ENCODE peak calls at places on chromosomes 1 and 21, in eight cellular contexts. One of them, this sample, is unnamed.
A peak's percentile ranks its signal among the peaks of the same experiment; 100 is the strongest.

GRCh38 chr1:107964397-107965111 is 426 bp downstream of the VAV3 start:
- DNase-seq in AG10803: peak; percentile 3
- DNase-seq in hippocampal formation: no peak
- DNase-seq in HuH-7: no peak
- DNase-seq in sigmoid colon: no peak
- DNase-seq in effector memory CD8-positive, alpha-beta T cell: peak; percentile 36
- DNase-seq in activated T-helper 9 cell treated with anti-CD3 and anti-CD28 coated beads, Interleukin-2, amount 50 U/mL, for 16 hours: no peak
- DNase-seq in cardiac fibroblast: peak; percentile 13
- DNase-seq in this sample: peak; percentile 21

GRCh38 chr1:55035904-55036303 is 3.4 kb upstream of the PCSK9 start:
- DNase-seq in AG10803: no peak
- DNase-seq in effector memory CD8-positive, alpha-beta T cell: no peak
- DNase-seq in hippocampal formation: no peak
- DNase-seq in cardiac fibroblast: no peak
- DNase-seq in HuH-7: peak; percentile 71
- DNase-seq in sigmoid colon: no peak
- DNase-seq in activated T-helper 9 cell treated with anti-CD3 and anti-CD28 coated beads, Interleukin-2, amount 50 U/mL, for 16 hours: no peak
- DNase-seq in this sample: no peak

GRCh38 chr1:79785964-79786363 is 779.4 kb upstream of the ADGRL4 start:
- DNase-seq in AG10803: no peak
- DNase-seq in sigmoid colon: no peak
- DNase-seq in activated T-helper 9 cell treated with anti-CD3 and anti-CD28 coated beads, Interleukin-2, amount 50 U/mL, for 16 hours: no peak
- DNase-seq in HuH-7: no peak
- DNase-seq in cardiac fibroblast: no peak
- DNase-seq in effector memory CD8-positive, alpha-beta T cell: no peak
- DNase-seq in hippocampal formation: no peak
- DNase-seq in this sample: no peak

GRCh38 chr21:17640821-17641220 is 28.1 kb upstream of the BTG3 start:
- DNase-seq in sigmoid colon: no peak
- DNase-seq in cardiac fibroblast: no peak
- DNase-seq in effector memory CD8-positive, alpha-beta T cell: no peak
- DNase-seq in activated T-helper 9 cell treated with anti-CD3 and anti-CD28 coated beads, Interleukin-2, amount 50 U/mL, for 16 hours: no peak
- DNase-seq in AG10803: no peak
- DNase-seq in hippocampal formation: no peak
- DNase-seq in HuH-7: no peak
- DNase-seq in this sample: no peak

GRCh38 chr1:64848136-64848535 is 103.3 kb downstream of the RAVER2 start:
- DNase-seq in AG10803: no peak
- DNase-seq in effector memory CD8-positive, alpha-beta T cell: no peak
- DNase-seq in cardiac fibroblast: no peak
- DNase-seq in activated T-helper 9 cell treated with anti-CD3 and anti-CD28 coated beads, Interleukin-2, amount 50 U/mL, for 16 hours: no peak
- DNase-seq in HuH-7: no peak
- DNase-seq in sigmoid colon: no peak
- DNase-seq in hippocampal formation: no peak
- DNase-seq in this sample: no peak

GRCh38 chr1:174114106-174114505 is 45.2 kb upstream of the RABGAP1L start:
- DNase-seq in AG10803: no peak
- DNase-seq in sigmoid colon: no peak
- DNase-seq in cardiac fibroblast: no peak
- DNase-seq in activated T-helper 9 cell treated with anti-CD3 and anti-CD28 coated beads, Interleukin-2, amount 50 U/mL, for 16 hours: no peak
- DNase-seq in effector memory CD8-positive, alpha-beta T cell: no peak
- DNase-seq in hippocampal formation: no peak
- DNase-seq in HuH-7: no peak
- DNase-seq in this sample: no peak

GRCh38 chr1:167532375-167532774 is 14.0 kb upstream of the CD247 start:
- DNase-seq in effector memory CD8-positive, alpha-beta T cell: no peak
- DNase-seq in activated T-helper 9 cell treated with anti-CD3 and anti-CD28 coated beads, Interleukin-2, amount 50 U/mL, for 16 hours: no peak
- DNase-seq in HuH-7: no peak
- DNase-seq in sigmoid colon: no peak
- DNase-seq in AG10803: no peak
- DNase-seq in hippocampal formation: no peak
- DNase-seq in cardiac fibroblast: no peak
- DNase-seq in this sample: no peak

GRCh38 chr1:182586380-182586779 is 2.7 kb downstream of the RNASEL start:
- DNase-seq in activated T-helper 9 cell treated with anti-CD3 and anti-CD28 coated beads, Interleukin-2, amount 50 U/mL, for 16 hours: no peak
- DNase-seq in sigmoid colon: no peak
- DNase-seq in HuH-7: no peak
- DNase-seq in AG10803: no peak
- DNase-seq in effector memory CD8-positive, alpha-beta T cell: no peak
- DNase-seq in cardiac fibroblast: no peak
- DNase-seq in hippocampal formation: no peak
- DNase-seq in this sample: no peak

GRCh38 chr1:192861860-192862259 is 53.0 kb downstream of the RGS2 start:
- DNase-seq in effector memory CD8-positive, alpha-beta T cell: no peak
- DNase-seq in sigmoid colon: no peak
- DNase-seq in HuH-7: no peak
- DNase-seq in cardiac fibroblast: no peak
- DNase-seq in AG10803: no peak
- DNase-seq in activated T-helper 9 cell treated with anti-CD3 and anti-CD28 coated beads, Interleukin-2, amount 50 U/mL, for 16 hours: no peak
- DNase-seq in hippocampal formation: no peak
- DNase-seq in this sample: no peak

GRCh38 chr1:224783006-224783651 is 146.3 kb upstream of the DNAH14 start:
- DNase-seq in effector memory CD8-positive, alpha-beta T cell: no peak
- DNase-seq in AG10803: no peak
- DNase-seq in sigmoid colon: no peak
- DNase-seq in cardiac fibroblast: no peak
- DNase-seq in hippocampal formation: no peak
- DNase-seq in activated T-helper 9 cell treated with anti-CD3 and anti-CD28 coated beads, Interleukin-2, amount 50 U/mL, for 16 hours: no peak
- DNase-seq in HuH-7: no peak
- DNase-seq in this sample: no peak

GRCh38 chr1:160375788-160376524 is 9.1 kb downstream of the NHLH1 start:
- DNase-seq in sigmoid colon: no peak
- DNase-seq in effector memory CD8-positive, alpha-beta T cell: no peak
- DNase-seq in activated T-helper 9 cell treated with anti-CD3 and anti-CD28 coated beads, Interleukin-2, amount 50 U/mL, for 16 hours: no peak
- DNase-seq in cardiac fibroblast: no peak
- DNase-seq in hippocampal formation: peak; percentile 43
- DNase-seq in HuH-7: no peak
- DNase-seq in AG10803: peak; percentile 36
- DNase-seq in this sample: no peak

GRCh38 chr1:58814251-58815068 is 30.6 kb upstream of the JUN start:
- DNase-seq in sigmoid colon: peak; percentile 70
- DNase-seq in effector memory CD8-positive, alpha-beta T cell: no peak
- DNase-seq in cardiac fibroblast: peak; percentile 41
- DNase-seq in AG10803: no peak
- DNase-seq in activated T-helper 9 cell treated with anti-CD3 and anti-CD28 coated beads, Interleukin-2, amount 50 U/mL, for 16 hours: no peak
- DNase-seq in hippocampal formation: no peak
- DNase-seq in HuH-7: no peak
- DNase-seq in this sample: no peak

GRCh38 chr1:12344611-12345299 is 114.9 kb downstream of the VPS13D start:
- DNase-seq in AG10803: no peak
- DNase-seq in HuH-7: no peak
- DNase-seq in activated T-helper 9 cell treated with anti-CD3 and anti-CD28 coated beads, Interleukin-2, amount 50 U/mL, for 16 hours: no peak
- DNase-seq in effector memory CD8-positive, alpha-beta T cell: no peak
- DNase-seq in hippocampal formation: no peak
- DNase-seq in sigmoid colon: peak; percentile 63
- DNase-seq in cardiac fibroblast: no peak
- DNase-seq in this sample: no peak

GRCh38 chr1:156914440-156914856 is 6.0 kb upstream of the LRRC71 start:
- DNase-seq in activated T-helper 9 cell treated with anti-CD3 and anti-CD28 coated beads, Interleukin-2, amount 50 U/mL, for 16 hours: no peak
- DNase-seq in cardiac fibroblast: peak; percentile 67
- DNase-seq in AG10803: no peak
- DNase-seq in HuH-7: no peak
- DNase-seq in hippocampal formation: no peak
- DNase-seq in sigmoid colon: no peak
- DNase-seq in effector memory CD8-positive, alpha-beta T cell: no peak
- DNase-seq in this sample: no peak

GRCh38 chr1:52978045-52978444 is 51.0 kb downstream of the SCP2 start:
- DNase-seq in AG10803: peak; percentile 29
- DNase-seq in cardiac fibroblast: no peak
- DNase-seq in sigmoid colon: no peak
- DNase-seq in activated T-helper 9 cell treated with anti-CD3 and anti-CD28 coated beads, Interleukin-2, amount 50 U/mL, for 16 hours: no peak
- DNase-seq in HuH-7: no peak
- DNase-seq in hippocampal formation: no peak
- DNase-seq in effector memory CD8-positive, alpha-beta T cell: no peak
- DNase-seq in this sample: no peak

GRCh38 chr21:43268086-43268803 is 99.4 kb downstream of the CRYAA start:
- DNase-seq in hippocampal formation: no peak
- DNase-seq in HuH-7: no peak
- DNase-seq in AG10803: no peak
- DNase-seq in sigmoid colon: no peak
- DNase-seq in cardiac fibroblast: no peak
- DNase-seq in effector memory CD8-positive, alpha-beta T cell: no peak
- DNase-seq in activated T-helper 9 cell treated with anti-CD3 and anti-CD28 coated beads, Interleukin-2, amount 50 U/mL, for 16 hours: no peak
- DNase-seq in this sample: no peak

GRCh38 chr1:38030596-38031512 is 15.7 kb downstream of the POU3F1 start:
- DNase-seq in AG10803: no peak
- DNase-seq in activated T-helper 9 cell treated with anti-CD3 and anti-CD28 coated beads, Interleukin-2, amount 50 U/mL, for 16 hours: no peak
- DNase-seq in cardiac fibroblast: no peak
- DNase-seq in effector memory CD8-positive, alpha-beta T cell: no peak
- DNase-seq in HuH-7: no peak
- DNase-seq in sigmoid colon: no peak
- DNase-seq in hippocampal formation: no peak
- DNase-seq in this sample: no peak

GRCh38 chr1:9250336-9250585 is 15.7 kb downstream of the H6PD start:
- DNase-seq in AG10803: no peak
- DNase-seq in HuH-7: no peak
- DNase-seq in activated T-helper 9 cell treated with anti-CD3 and anti-CD28 coated beads, Interleukin-2, amount 50 U/mL, for 16 hours: no peak
- DNase-seq in cardiac fibroblast: no peak
- DNase-seq in effector memory CD8-positive, alpha-beta T cell: no peak
- DNase-seq in sigmoid colon: no peak
- DNase-seq in hippocampal formation: no peak
- DNase-seq in this sample: no peak

GRCh38 chr1:180003026-180003695 is 48.6 kb downstream of the CEP350 start:
- DNase-seq in HuH-7: no peak
- DNase-seq in activated T-helper 9 cell treated with anti-CD3 and anti-CD28 coated beads, Interleukin-2, amount 50 U/mL, for 16 hours: no peak
- DNase-seq in sigmoid colon: no peak
- DNase-seq in hippocampal formation: no peak
- DNase-seq in effector memory CD8-positive, alpha-beta T cell: no peak
- DNase-seq in cardiac fibroblast: no peak
- DNase-seq in AG10803: no peak
- DNase-seq in this sample: no peak

GRCh38 chr1:67753776-67754525 is 69.0 kb downstream of the GADD45A start:
- DNase-seq in effector memory CD8-positive, alpha-beta T cell: no peak
- DNase-seq in AG10803: no peak
- DNase-seq in activated T-helper 9 cell treated with anti-CD3 and anti-CD28 coated beads, Interleukin-2, amount 50 U/mL, for 16 hours: no peak
- DNase-seq in sigmoid colon: no peak
- DNase-seq in hippocampal formation: no peak
- DNase-seq in HuH-7: no peak
- DNase-seq in cardiac fibroblast: no peak
- DNase-seq in this sample: no peak

GRCh38 chr1:154730251-154730650 is 122.3 kb upstream of the ADAR start:
- DNase-seq in cardiac fibroblast: peak; percentile 77
- DNase-seq in HuH-7: no peak
- DNase-seq in activated T-helper 9 cell treated with anti-CD3 and anti-CD28 coated beads, Interleukin-2, amount 50 U/mL, for 16 hours: no peak
- DNase-seq in AG10803: peak; percentile 62
- DNase-seq in sigmoid colon: no peak
- DNase-seq in effector memory CD8-positive, alpha-beta T cell: no peak
- DNase-seq in hippocampal formation: no peak
- DNase-seq in this sample: no peak